ENCODE peak calls at places on chromosomes 5 and 9, in five cellular contexts. E, C, L, W and I are unnamed samples.

GRCh38 chr9:89330513-89330912 is 12.2 kb downstream of the SECISBP2 start:
- DNase-seq in E (no peak), C (no peak), L (no peak), W (no peak), I (no peak)

GRCh38 chr5:145062280-145062679 is 772.9 kb downstream of the PRELID2 start:
- DNase-seq in E (no peak), C (no peak), L (no peak), W (no peak), I (no peak)

GRCh38 chr5:142942901-142943300 is 172.7 kb downstream of the ARHGAP26 start:
- DNase-seq in E (no peak), C (no peak), L (no peak), W (no peak), I (no peak)

GRCh38 chr5:91018185-91018584 is 364.9 kb downstream of the ARRDC3 start:
- DNase-seq in E (no peak), C (no peak), L (no peak), W (no peak), I (no peak)

GRCh38 chr9:33331411-33331891 is 41.1 kb downstream of the NFX1 start:
- DNase-seq in E (no peak), C (no peak), L (no peak), W (peak), I (no peak)

GRCh38 chr5:117494208-117494607 is 919.6 kb upstream of the SEMA6A start:
- DNase-seq in E (no peak), C (no peak), L (no peak), W (no peak), I (no peak)

GRCh38 chr5:178642351-178642909 is 15.6 kb upstream of the CLK4 start:
- DNase-seq in E (no peak), C (no peak), L (no peak), W (no peak), I (no peak)

GRCh38 chr5:98519530-98519929 is 253.9 kb upstream of the RGMB start:
- DNase-seq in E (no peak), C (no peak), L (no peak), W (no peak), I (no peak)

GRCh38 chr5:61228691-61229280 is 66.5 kb upstream of the SMIM15 start:
- DNase-seq in E (no peak), C (no peak), L (no peak), W (peak), I (no peak)

GRCh38 chr5:147400836-147401235 is 109.0 kb downstream of the DPYSL3 start:
- DNase-seq in E (no peak), C (no peak), L (no peak), W (no peak), I (no peak)

GRCh38 chr5:98205691-98206461 is 567.6 kb upstream of the RGMB start:
- DNase-seq in E (no peak), C (no peak), L (no peak), W (no peak), I (no peak)

GRCh38 chr5:149274964-149275363 is 3.3 kb downstream of the AFAP1L1 start:
- DNase-seq in E (no peak), C (no peak), L (no peak), W (no peak), I (no peak)

GRCh38 chr9:72979405-72980100 is 26.7 kb upstream of the ALDH1A1 start:
- DNase-seq in E (peak), C (no peak), L (no peak), W (no peak), I (no peak)

GRCh38 chr5:135477594-135477993 is 25.4 kb upstream of the TIFAB start:
- DNase-seq in E (no peak), C (no peak), L (no peak), W (no peak), I (no peak)

GRCh38 chr5:21817668-21818419 is 1035.3 kb downstream of the CDH12 start:
- DNase-seq in E (no peak), C (no peak), L (no peak), W (no peak), I (peak)

GRCh38 chr5:6544561-6544935 is 88.3 kb downstream of the NSUN2 start:
- DNase-seq in E (no peak), C (no peak), L (no peak), W (no peak), I (no peak)

GRCh38 chr5:32683125-32683524 is 28.0 kb upstream of the NPR3 start:
- DNase-seq in E (no peak), C (no peak), L (no peak), W (no peak), I (no peak)

DNA sequence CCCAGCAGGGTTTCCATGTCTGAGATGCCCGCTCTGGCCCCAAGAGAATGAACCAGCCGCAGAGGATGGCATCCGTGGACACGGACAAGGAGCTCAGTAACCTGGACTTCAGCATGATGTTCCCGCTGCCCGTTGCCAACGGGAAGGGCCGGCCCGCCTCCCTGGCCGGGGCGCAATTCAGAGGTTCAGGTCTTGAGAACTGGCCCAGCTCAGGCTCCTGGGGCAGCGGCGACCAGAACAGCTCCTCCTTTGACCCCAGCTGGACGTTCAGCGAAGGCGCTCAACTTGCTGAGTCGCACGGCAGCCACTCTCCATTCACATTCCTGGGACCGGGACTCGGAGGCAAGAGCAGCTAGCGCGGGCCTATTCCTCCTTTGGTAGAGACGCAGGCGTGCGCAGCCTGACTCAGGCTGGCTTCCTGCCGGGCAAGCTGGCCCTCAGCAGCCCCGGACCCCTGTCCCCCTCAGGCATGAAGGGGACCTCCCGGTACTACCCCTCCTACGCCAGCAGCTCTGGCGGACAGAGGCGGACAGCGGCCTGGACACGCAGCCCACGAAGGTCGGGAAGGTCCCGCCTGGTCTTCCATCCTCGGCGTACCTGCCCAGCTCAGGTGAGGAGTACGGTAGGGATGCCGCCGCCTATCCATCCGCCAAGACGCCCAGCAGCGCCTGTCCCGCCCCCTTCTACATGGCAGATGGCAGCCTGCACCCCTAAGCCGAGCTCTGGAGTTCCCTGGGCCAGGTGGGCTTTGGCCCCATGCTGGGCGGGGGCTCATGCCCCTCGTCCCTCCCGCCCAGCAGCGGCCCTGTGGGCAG is 74.4 kb downstream of the INSL6 start:
- DNase-seq in E (no peak), C (no peak), L (no peak), W (no peak), I (no peak)
- TF ChIP-seq EZH2 in E (no peak), C (no peak), L (no peak), W (no peak), I (no peak)

DNA sequence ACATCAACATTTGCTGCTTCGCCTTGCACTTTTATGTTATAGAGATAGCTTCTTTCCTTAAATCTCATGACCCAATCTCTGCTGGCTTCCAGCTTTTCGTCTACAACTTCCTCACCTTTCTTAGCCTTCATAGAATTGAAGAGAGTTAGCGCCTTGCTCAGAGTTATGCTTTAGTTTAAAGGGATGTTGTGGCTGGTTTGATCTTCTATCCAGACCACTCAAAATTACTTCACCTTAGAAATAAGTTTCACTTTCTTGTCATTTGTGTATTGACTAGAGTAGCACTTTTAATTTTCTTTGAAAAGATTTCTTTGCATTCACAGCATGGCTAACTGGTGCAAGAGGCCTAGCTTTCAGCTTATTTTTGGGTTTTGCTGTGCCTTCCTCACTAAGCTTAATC is 414.2 kb downstream of the ZNF608 start:
- DNase-seq in E (no peak), C (no peak), L (no peak), W (no peak), I (no peak)
- TF ChIP-seq REST in E (no peak), C (no peak), L (no peak), W (no peak), I (no peak)

GRCh38 chr5:173229381-173229959 is 5.5 kb downstream of the NKX2-5 start:
- DNase-seq in E (no peak), C (no peak), L (no peak), W (no peak), I (peak)
- H3K4me2 ChIP-seq in E (no peak), C (no peak), L (no peak), W (no peak), I (peak)

GRCh38 chr9:123999668-124000067 is 11.9 kb upstream of the LHX2 start:
- DNase-seq in E (no peak), C (no peak), L (no peak), W (no peak), I (peak)

GRCh38 chr9:123998970-123999621 is 12.5 kb upstream of the LHX2 start:
- DNase-seq in E (no peak), C (no peak), L (no peak), W (no peak), I (peak)

GRCh38 chr9:124001445-124001799 is 10.1 kb upstream of the LHX2 start:
- DNase-seq in E (no peak), C (no peak), L (no peak), W (no peak), I (no peak)

GRCh38 chr9:124000784-124001444 is 10.7 kb upstream of the LHX2 start:
- DNase-seq in E (no peak), C (no peak), L (no peak), W (no peak), I (peak)

DNA sequence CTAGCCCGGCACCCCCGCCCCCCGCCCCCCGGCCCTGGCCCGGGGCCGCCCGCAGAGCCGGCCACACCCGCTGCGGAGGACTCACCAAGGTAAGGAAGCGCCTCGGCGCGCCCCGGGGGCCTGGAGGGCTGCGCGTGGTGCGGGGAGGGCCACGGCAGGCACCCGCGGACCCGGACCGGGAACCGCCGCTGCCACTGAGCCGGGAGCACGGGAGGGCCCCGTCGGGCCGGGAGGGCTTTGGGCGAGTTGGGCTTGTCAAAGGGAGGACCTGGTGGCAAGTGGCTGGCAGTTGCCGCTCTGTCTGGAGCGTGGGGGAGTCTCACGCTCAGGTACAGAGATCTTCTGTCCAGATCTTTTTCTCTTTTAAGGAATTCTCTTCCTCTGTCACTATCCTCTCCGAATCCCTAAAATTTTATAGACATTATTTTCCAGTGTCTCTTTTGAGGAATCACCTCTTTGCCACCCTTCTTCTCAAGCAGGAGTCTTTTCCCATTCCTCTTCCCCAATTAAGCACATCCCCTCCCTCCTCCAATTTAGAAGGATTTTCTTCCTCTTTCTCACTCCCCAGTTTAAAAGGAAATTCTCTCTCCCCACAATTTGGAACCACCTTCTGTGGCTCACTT is 11.3 kb upstream of the LHX2 start:
- DNase-seq in E (no peak), C (no peak), L (no peak), W (no peak), I (peak)
- TF ChIP-seq EZH2 in E (peak), C (no peak), L (no peak), W (peak), I (peak)

DNA sequence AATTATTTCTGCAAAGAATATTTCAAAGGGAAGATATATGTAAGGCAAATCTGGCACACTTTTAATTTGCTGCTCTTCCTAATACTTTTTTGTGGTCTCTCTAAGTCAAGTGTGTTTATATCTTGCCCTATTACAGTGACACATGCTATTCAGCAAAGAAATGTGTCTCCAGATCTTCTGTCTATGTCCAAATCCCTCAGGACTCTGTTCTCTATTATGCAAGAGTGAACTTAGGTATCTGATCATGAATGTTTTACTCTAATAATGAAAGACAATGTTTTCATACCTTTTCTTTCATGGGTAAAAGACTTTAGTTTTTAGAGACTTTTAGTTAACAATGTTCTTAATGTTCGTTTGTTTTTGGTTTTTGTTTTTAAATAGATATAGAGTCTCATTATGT is 255.4 kb upstream of the DAB2 start:
- DNase-seq in E (no peak), C (no peak), L (no peak), W (no peak), I (no peak)
- TF ChIP-seq REST in E (no peak), C (no peak), L (no peak), W (no peak), I (no peak)

GRCh38 chr9:14836885-14837284 is 73.3 kb downstream of the FREM1 start:
- DNase-seq in E (no peak), C (no peak), L (no peak), W (no peak), I (no peak)

GRCh38 chr9:14829204-14829603 is 81.0 kb downstream of the FREM1 start:
- DNase-seq in E (no peak), C (no peak), L (no peak), W (no peak), I (no peak)

GRCh38 chr9:14830057-14830456 is 80.2 kb downstream of the FREM1 start:
- DNase-seq in E (no peak), C (no peak), L (no peak), W (no peak), I (no peak)

GRCh38 chr9:14827805-14828204 is 82.4 kb downstream of the FREM1 start:
- DNase-seq in E (no peak), C (no peak), L (no peak), W (no peak), I (no peak)

DNA sequence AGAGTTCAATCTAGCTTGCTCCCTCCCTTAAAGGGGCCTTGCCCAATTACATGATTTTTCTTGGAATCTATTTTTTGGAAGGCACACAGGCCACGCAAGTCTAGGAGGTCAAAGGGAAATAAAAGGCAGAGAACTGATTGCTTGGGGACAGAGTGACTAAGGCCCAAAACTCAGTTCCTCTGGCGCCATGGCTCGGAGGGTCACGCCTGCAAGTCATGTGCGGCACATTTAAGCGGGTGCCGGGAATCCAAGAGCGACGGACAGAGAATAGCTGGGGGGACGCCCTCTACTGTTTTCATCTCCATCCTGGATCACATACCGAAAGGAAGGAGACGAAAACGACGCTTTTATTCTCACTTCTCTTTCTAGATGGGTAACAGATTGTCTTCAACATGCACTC is 78.6 kb downstream of the FREM1 start:
- DNase-seq in E (no peak), C (no peak), L (no peak), W (peak), I (peak)
- H3K4me2 ChIP-seq in E (no peak), C (no peak), L (no peak), W (no peak), I (no peak)

GRCh38 chr9:116694892-116695291 is 7.8 kb downstream of the TRIM32 start:
- DNase-seq in E (no peak), C (no peak), L (no peak), W (no peak), I (no peak)
- TF ChIP-seq EZH2 in E (no peak), C (no peak), L (no peak), W (no peak), I (no peak)